ENCODE peak calls at places on chromosomes 11 and 22, in seven cellular contexts. D is amniotic stem cell; V is SHP77; K is stimulated activated CD4-positive, alpha-beta T cell treated with anti-CD3 and anti-CD28 coated beads, Interleukin-1b, Interleukin-23, amount 100 ng/mL, for 4 hours; O is fibroblast of lung; H is RWPE1; I is esophagus squamous epithelium. A is an unnamed sample.

GRCh38 chr22:25482868-25483639 is 81.4 kb upstream of the GRK3 start:
- DNase-seq in D (no peak), V (no peak), O (no peak), K (no peak), H (no peak), I (no peak), A (peak)

GRCh38 chr11:94128171-94128745 is 383 bp upstream of the PANX1 start:
- DNase-seq in O (no peak), V (peak), K (no peak), D (no peak), I (no peak), H (no peak), A (no peak)

GRCh38 chr11:67484847-67485311 is 2.1 kb downstream of the AIP start:
- DNase-seq in O (no peak), H (no peak), I (no peak), K (peak), V (no peak), D (no peak), A (no peak)

GRCh38 chr11:61974766-61975631 is 7.6 kb upstream of the FTH1 start:
- DNase-seq in K (no peak), I (no peak), D (no peak), H (no peak), V (peak), O (peak), A (no peak)

GRCh38 chr11:61020706-61021235 is 49.3 kb downstream of the CD6 start:
- DNase-seq in H (no peak), D (no peak), V (no peak), K (no peak), I (no peak), O (no peak), A (no peak)

GRCh38 chr11:17600316-17601205 is 53.5 kb downstream of the OTOG start:
- DNase-seq in V (no peak), I (no peak), K (no peak), O (no peak), D (no peak), H (no peak), A (no peak)

GRCh38 chr22:37197451-37198289 is 9.6 kb upstream of the C1QTNF6 start:
- DNase-seq in D (no peak), V (no peak), O (peak), I (no peak), K (no peak), H (peak), A (no peak)

GRCh38 chr11:18364495-18365047 is 29.8 kb upstream of the LDHA start:
- DNase-seq in I (no peak), V (no peak), K (no peak), D (no peak), H (no peak), O (no peak), A (no peak)

GRCh38 chr22:47994045-47994444 is 1231.6 kb downstream of the TBC1D22A start:
- DNase-seq in O (no peak), H (no peak), K (no peak), D (no peak), V (no peak), I (no peak), A (no peak)

GRCh38 chr11:109048098-109048497 is 373.9 kb upstream of the C11orf87 start:
- DNase-seq in I (no peak), K (no peak), O (no peak), D (no peak), V (no peak), H (no peak), A (no peak)

A was measured in posterior cingulate gyrus.